ENCODE peak calls at places on chromosomes 6 and 20, in eight cellular contexts. X is fibroblast of lung, O is kidney, F is OCI-M1, Q is right cardiac atrium, U is left lung, I is G401, K is NCI-H69. B is an unnamed sample.

GRCh38 chr6:25971187-25971811 is 8.7 kb downstream of the TRIM38 start:
- DNase-seq in X (peak; percentile 95), O (no peak), F (peak; percentile 80), Q (no peak), U (peak; percentile 47), I (no peak), K (no peak), B (no peak)

GRCh38 chr6:47092249-47092648 is 50.1 kb upstream of the ADGRF1 start:
- DNase-seq in X (peak; percentile 66), O (no peak), F (no peak), Q (no peak), U (no peak), I (no peak), K (no peak), B (no peak)

GRCh38 chr20:5770240-5770986 is 20.2 kb downstream of the SHLD1 start:
- DNase-seq in X (peak; percentile 64), O (no peak), F (peak; percentile 89), Q (no peak), U (no peak), I (no peak), K (peak; percentile 7), B (no peak)

GRCh38 chr6:31180500-31180899 is 10.0 kb upstream of the POU5F1 start:
- DNase-seq in X (peak; percentile 82), O (peak; percentile 92), F (no peak), Q (peak; percentile 92), U (peak; percentile 74), I (peak; percentile 65), K (no peak), B (peak; percentile 86)

GRCh38 chr6:39910164-39910563 is 24.1 kb downstream of the MOCS1 start:
- DNase-seq in X (no peak), O (no peak), F (no peak), Q (no peak), U (no peak), I (no peak), K (no peak), B (no peak)

GRCh38 chr6:170516783-170517616 is 36.1 kb downstream of the PSMB1 start:
- DNase-seq in X (peak; percentile 81), O (no peak), F (peak; percentile 73), Q (no peak), U (no peak), I (peak; percentile 43), K (peak; percentile 95), B (peak; percentile 69)

GRCh38 chr20:35490736-35491181 is 35.4 kb downstream of the CEP250 start:
- DNase-seq in X (no peak), O (no peak), F (no peak), Q (no peak), U (no peak), I (peak; percentile 6), K (no peak), B (no peak)

GRCh38 chr6:33297406-33297955 is 1.3 kb downstream of the RGL2 start:
- DNase-seq in X (no peak), O (peak; percentile 87), F (peak; percentile 74), Q (peak; percentile 76), U (peak; percentile 76), I (peak; percentile 19), K (no peak), B (peak; percentile 88)

GRCh38 chr6:146803601-146804000 is 204.8 kb downstream of the ADGB start:
- DNase-seq in X (peak; percentile 8), O (no peak), F (peak; percentile 58), Q (peak; percentile 69), U (no peak), I (no peak), K (no peak), B (no peak)

GRCh38 chr6:18447552-18447951 is 60.4 kb downstream of the RNF144B start:
- DNase-seq in X (no peak), O (no peak), F (no peak), Q (no peak), U (no peak), I (no peak), K (no peak), B (no peak)

GRCh38 chr20:36018208-36018988 is 50.0 kb downstream of the CNBD2 start:
- DNase-seq in X (no peak), O (peak; percentile 71), F (no peak), Q (no peak), U (no peak), I (no peak), K (no peak), B (no peak)

GRCh38 chr6:17305219-17306001 is 24.2 kb downstream of the RBM24 start:
- DNase-seq in X (no peak), O (no peak), F (peak; percentile 92), Q (no peak), U (no peak), I (no peak), K (no peak), B (no peak)

GRCh38 chr6:1131285-1132079 is 180.4 kb upstream of the FOXQ1 start:
- DNase-seq in X (peak; percentile 83), O (no peak), F (no peak), Q (no peak), U (no peak), I (no peak), K (no peak), B (no peak)

GRCh38 chr6:105648276-105648675 is 245.4 kb upstream of the PREP start:
- DNase-seq in X (no peak), O (no peak), F (no peak), Q (no peak), U (no peak), I (no peak), K (no peak), B (no peak)

GRCh38 chr6:117444600-117444999 is 18.9 kb upstream of the ROS1 start:
- DNase-seq in X (peak; percentile 76), O (no peak), F (no peak), Q (no peak), U (no peak), I (no peak), K (no peak), B (no peak)

GRCh38 chr20:13936781-13937576 is 53.4 kb downstream of the SEL1L2 start:
- DNase-seq in X (no peak), O (no peak), F (no peak), Q (no peak), U (no peak), I (no peak), K (no peak), B (no peak)

GRCh38 chr20:904146-904545 is 12.0 kb downstream of the ANGPT4 start:
- DNase-seq in X (no peak), O (no peak), F (no peak), Q (no peak), U (no peak), I (no peak), K (no peak), B (no peak)

B was measured in H9.